ENCODE peak calls at places on chromosomes 13 and 19, in nine cellular contexts. One of them, this sample, is unnamed.

GRCh38 chr13:110291286-110291685 is 15.7 kb downstream of the COL4A1 start:
- DNase-seq in T follicular helper cell: no peak
- DNase-seq in EH: no peak
- DNase-seq in adipocyte: no peak
- DNase-seq in stimulated activated CD4-positive, alpha-beta T cell treated with anti-CD3 and anti-CD28 coated beads, Interleukin-4, amount 100 ng/mL, for 1 hour: no peak
- DNase-seq in amygdala: no peak
- DNase-seq in activated CD4-positive, CD25-positive, alpha-beta regulatory T cell: no peak
- DNase-seq in HS-5: no peak
- DNase-seq in lower lobe of right lung: no peak
- DNase-seq in this sample: no peak

GRCh38 chr19:3593156-3593555 is 7.9 kb downstream of the GIPC3 start:
- DNase-seq in T follicular helper cell: no peak
- DNase-seq in EH: no peak
- DNase-seq in adipocyte: no peak
- DNase-seq in stimulated activated CD4-positive, alpha-beta T cell treated with anti-CD3 and anti-CD28 coated beads, Interleukin-4, amount 100 ng/mL, for 1 hour: no peak
- DNase-seq in amygdala: no peak
- DNase-seq in activated CD4-positive, CD25-positive, alpha-beta regulatory T cell: no peak
- DNase-seq in HS-5: no peak
- DNase-seq in lower lobe of right lung: no peak
- DNase-seq in this sample: no peak

GRCh38 chr19:40614595-40615411 is 13.6 kb downstream of the LTBP4 start:
- DNase-seq in T follicular helper cell: peak; percentile 78
- DNase-seq in EH: peak; percentile 91
- DNase-seq in adipocyte: peak; percentile 95
- DNase-seq in stimulated activated CD4-positive, alpha-beta T cell treated with anti-CD3 and anti-CD28 coated beads, Interleukin-4, amount 100 ng/mL, for 1 hour: peak; percentile 98
- DNase-seq in amygdala: no peak
- DNase-seq in activated CD4-positive, CD25-positive, alpha-beta regulatory T cell: peak; percentile 34
- DNase-seq in HS-5: peak; percentile 97
- DNase-seq in lower lobe of right lung: peak; percentile 86
- DNase-seq in this sample: no peak

GRCh38 chr19:12825259-12826131 is 8.9 kb downstream of the RTBDN start:
- DNase-seq in T follicular helper cell: no peak
- DNase-seq in EH: peak; percentile 39
- DNase-seq in adipocyte: no peak
- DNase-seq in stimulated activated CD4-positive, alpha-beta T cell treated with anti-CD3 and anti-CD28 coated beads, Interleukin-4, amount 100 ng/mL, for 1 hour: peak; percentile 41
- DNase-seq in amygdala: no peak
- DNase-seq in activated CD4-positive, CD25-positive, alpha-beta regulatory T cell: no peak
- DNase-seq in HS-5: no peak
- DNase-seq in lower lobe of right lung: no peak
- DNase-seq in this sample: no peak

GRCh38 chr13:95368998-95369397 is 67.7 kb upstream of the ABCC4 start:
- DNase-seq in T follicular helper cell: no peak
- DNase-seq in EH: no peak
- DNase-seq in adipocyte: no peak
- DNase-seq in stimulated activated CD4-positive, alpha-beta T cell treated with anti-CD3 and anti-CD28 coated beads, Interleukin-4, amount 100 ng/mL, for 1 hour: no peak
- DNase-seq in amygdala: no peak
- DNase-seq in activated CD4-positive, CD25-positive, alpha-beta regulatory T cell: no peak
- DNase-seq in HS-5: no peak
- DNase-seq in lower lobe of right lung: no peak
- DNase-seq in this sample: no peak

GRCh38 chr19:44776402-44777096 is 1.1 kb upstream of the CBLC start:
- DNase-seq in T follicular helper cell: no peak
- DNase-seq in EH: no peak
- DNase-seq in adipocyte: no peak
- DNase-seq in stimulated activated CD4-positive, alpha-beta T cell treated with anti-CD3 and anti-CD28 coated beads, Interleukin-4, amount 100 ng/mL, for 1 hour: no peak
- DNase-seq in amygdala: no peak
- DNase-seq in activated CD4-positive, CD25-positive, alpha-beta regulatory T cell: no peak
- DNase-seq in HS-5: no peak
- DNase-seq in lower lobe of right lung: peak; percentile 76
- DNase-seq in this sample: no peak

GRCh38 chr13:44111701-44112100 is 232.0 kb downstream of the LACC1 start:
- DNase-seq in T follicular helper cell: no peak
- DNase-seq in EH: no peak
- DNase-seq in adipocyte: no peak
- DNase-seq in stimulated activated CD4-positive, alpha-beta T cell treated with anti-CD3 and anti-CD28 coated beads, Interleukin-4, amount 100 ng/mL, for 1 hour: no peak
- DNase-seq in amygdala: no peak
- DNase-seq in activated CD4-positive, CD25-positive, alpha-beta regulatory T cell: no peak
- DNase-seq in HS-5: no peak
- DNase-seq in lower lobe of right lung: no peak
- DNase-seq in this sample: no peak

GRCh38 chr13:45718063-45718462 is 15.9 kb downstream of the CBY2 start:
- DNase-seq in T follicular helper cell: no peak
- DNase-seq in EH: peak; percentile 30
- DNase-seq in adipocyte: peak; percentile 36
- DNase-seq in stimulated activated CD4-positive, alpha-beta T cell treated with anti-CD3 and anti-CD28 coated beads, Interleukin-4, amount 100 ng/mL, for 1 hour: no peak
- DNase-seq in amygdala: no peak
- DNase-seq in activated CD4-positive, CD25-positive, alpha-beta regulatory T cell: no peak
- DNase-seq in HS-5: no peak
- DNase-seq in lower lobe of right lung: no peak
- DNase-seq in this sample: peak; percentile 4

GRCh38 chr19:39412867-39413268 is 399 bp downstream of the PLEKHG2 start:
- DNase-seq in T follicular helper cell: no peak
- DNase-seq in EH: no peak
- DNase-seq in adipocyte: no peak
- DNase-seq in stimulated activated CD4-positive, alpha-beta T cell treated with anti-CD3 and anti-CD28 coated beads, Interleukin-4, amount 100 ng/mL, for 1 hour: no peak
- DNase-seq in amygdala: no peak
- DNase-seq in activated CD4-positive, CD25-positive, alpha-beta regulatory T cell: no peak
- DNase-seq in HS-5: no peak
- DNase-seq in lower lobe of right lung: no peak
- DNase-seq in this sample: no peak

GRCh38 chr13:48776396-48776795 is 122.7 kb downstream of the CYSLTR2 start:
- DNase-seq in T follicular helper cell: no peak
- DNase-seq in EH: peak; percentile 25
- DNase-seq in adipocyte: peak; percentile 44
- DNase-seq in stimulated activated CD4-positive, alpha-beta T cell treated with anti-CD3 and anti-CD28 coated beads, Interleukin-4, amount 100 ng/mL, for 1 hour: no peak
- DNase-seq in amygdala: no peak
- DNase-seq in activated CD4-positive, CD25-positive, alpha-beta regulatory T cell: no peak
- DNase-seq in HS-5: no peak
- DNase-seq in lower lobe of right lung: no peak
- DNase-seq in this sample: no peak

GRCh38 chr13:36839981-36840380 is 21.0 kb downstream of the RFXAP start:
- DNase-seq in T follicular helper cell: no peak
- DNase-seq in EH: no peak
- DNase-seq in adipocyte: no peak
- DNase-seq in stimulated activated CD4-positive, alpha-beta T cell treated with anti-CD3 and anti-CD28 coated beads, Interleukin-4, amount 100 ng/mL, for 1 hour: no peak
- DNase-seq in amygdala: no peak
- DNase-seq in activated CD4-positive, CD25-positive, alpha-beta regulatory T cell: no peak
- DNase-seq in HS-5: no peak
- DNase-seq in lower lobe of right lung: no peak
- DNase-seq in this sample: no peak

GRCh38 chr19:51359294-51359693 is 6.9 kb downstream of the ETFB start:
- DNase-seq in T follicular helper cell: no peak
- DNase-seq in EH: peak; percentile 81
- DNase-seq in adipocyte: peak; percentile 87
- DNase-seq in stimulated activated CD4-positive, alpha-beta T cell treated with anti-CD3 and anti-CD28 coated beads, Interleukin-4, amount 100 ng/mL, for 1 hour: no peak
- DNase-seq in amygdala: no peak
- DNase-seq in activated CD4-positive, CD25-positive, alpha-beta regulatory T cell: no peak
- DNase-seq in HS-5: no peak
- DNase-seq in lower lobe of right lung: no peak
- DNase-seq in this sample: no peak

GRCh38 chr13:41568990-41569387 is 111.6 kb downstream of the RGCC start:
- DNase-seq in T follicular helper cell: no peak
- DNase-seq in EH: peak; percentile 52
- DNase-seq in adipocyte: peak; percentile 78
- DNase-seq in stimulated activated CD4-positive, alpha-beta T cell treated with anti-CD3 and anti-CD28 coated beads, Interleukin-4, amount 100 ng/mL, for 1 hour: no peak
- DNase-seq in amygdala: no peak
- DNase-seq in activated CD4-positive, CD25-positive, alpha-beta regulatory T cell: no peak
- DNase-seq in HS-5: no peak
- DNase-seq in lower lobe of right lung: no peak
- DNase-seq in this sample: no peak

GRCh38 chr19:10320602-10321416 is 5.0 kb upstream of the FDX2 start:
- DNase-seq in T follicular helper cell: no peak
- DNase-seq in EH: no peak
- DNase-seq in adipocyte: no peak
- DNase-seq in stimulated activated CD4-positive, alpha-beta T cell treated with anti-CD3 and anti-CD28 coated beads, Interleukin-4, amount 100 ng/mL, for 1 hour: no peak
- DNase-seq in amygdala: no peak
- DNase-seq in activated CD4-positive, CD25-positive, alpha-beta regulatory T cell: no peak
- DNase-seq in HS-5: no peak
- DNase-seq in lower lobe of right lung: no peak
- DNase-seq in this sample: no peak

GRCh38 chr13:40101708-40102359 is 446.4 kb downstream of the COG6 start:
- DNase-seq in T follicular helper cell: no peak
- DNase-seq in EH: no peak
- DNase-seq in adipocyte: no peak
- DNase-seq in stimulated activated CD4-positive, alpha-beta T cell treated with anti-CD3 and anti-CD28 coated beads, Interleukin-4, amount 100 ng/mL, for 1 hour: peak; percentile 25
- DNase-seq in amygdala: no peak
- DNase-seq in activated CD4-positive, CD25-positive, alpha-beta regulatory T cell: no peak
- DNase-seq in HS-5: no peak
- DNase-seq in lower lobe of right lung: no peak
- DNase-seq in this sample: no peak

GRCh38 chr13:92436927-92437326 is 789.7 kb upstream of the GPC6 start:
- DNase-seq in T follicular helper cell: no peak
- DNase-seq in EH: no peak
- DNase-seq in adipocyte: no peak
- DNase-seq in stimulated activated CD4-positive, alpha-beta T cell treated with anti-CD3 and anti-CD28 coated beads, Interleukin-4, amount 100 ng/mL, for 1 hour: no peak
- DNase-seq in amygdala: no peak
- DNase-seq in activated CD4-positive, CD25-positive, alpha-beta regulatory T cell: no peak
- DNase-seq in HS-5: no peak
- DNase-seq in lower lobe of right lung: no peak
- DNase-seq in this sample: no peak

GRCh38 chr13:110347535-110348308 is 40.6 kb downstream of the COL4A2 start:
- DNase-seq in T follicular helper cell: no peak
- DNase-seq in EH: peak; percentile 98
- DNase-seq in adipocyte: peak; percentile 92
- DNase-seq in stimulated activated CD4-positive, alpha-beta T cell treated with anti-CD3 and anti-CD28 coated beads, Interleukin-4, amount 100 ng/mL, for 1 hour: no peak
- DNase-seq in amygdala: no peak
- DNase-seq in activated CD4-positive, CD25-positive, alpha-beta regulatory T cell: no peak
- DNase-seq in HS-5: peak; percentile 53
- DNase-seq in lower lobe of right lung: no peak
- DNase-seq in this sample: no peak

GRCh38 chr19:42255766-42256750 is 1.1 kb upstream of the ERF start:
- DNase-seq in T follicular helper cell: no peak
- DNase-seq in EH: peak; percentile 77
- DNase-seq in adipocyte: peak; percentile 75
- DNase-seq in stimulated activated CD4-positive, alpha-beta T cell treated with anti-CD3 and anti-CD28 coated beads, Interleukin-4, amount 100 ng/mL, for 1 hour: no peak
- DNase-seq in amygdala: no peak
- DNase-seq in activated CD4-positive, CD25-positive, alpha-beta regulatory T cell: no peak
- DNase-seq in HS-5: no peak
- DNase-seq in lower lobe of right lung: no peak
- DNase-seq in this sample: peak; percentile 35

GRCh38 chr19:1161716-1162115 is 12.4 kb downstream of the SBNO2 start:
- DNase-seq in T follicular helper cell: no peak
- DNase-seq in EH: no peak
- DNase-seq in adipocyte: no peak
- DNase-seq in stimulated activated CD4-positive, alpha-beta T cell treated with anti-CD3 and anti-CD28 coated beads, Interleukin-4, amount 100 ng/mL, for 1 hour: no peak
- DNase-seq in amygdala: no peak
- DNase-seq in activated CD4-positive, CD25-positive, alpha-beta regulatory T cell: no peak
- DNase-seq in HS-5: no peak
- DNase-seq in lower lobe of right lung: peak; percentile 88
- DNase-seq in this sample: no peak

GRCh38 chr19:37991841-37992248 is 84.8 kb downstream of the SIPA1L3 start:
- DNase-seq in T follicular helper cell: no peak
- DNase-seq in EH: peak; percentile 60
- DNase-seq in adipocyte: no peak
- DNase-seq in stimulated activated CD4-positive, alpha-beta T cell treated with anti-CD3 and anti-CD28 coated beads, Interleukin-4, amount 100 ng/mL, for 1 hour: no peak
- DNase-seq in amygdala: no peak
- DNase-seq in activated CD4-positive, CD25-positive, alpha-beta regulatory T cell: no peak
- DNase-seq in HS-5: no peak
- DNase-seq in lower lobe of right lung: peak; percentile 61
- DNase-seq in this sample: no peak

GRCh38 chr19:34662919-34663318 is 14.0 kb downstream of the SCGB2B2 start:
- DNase-seq in T follicular helper cell: peak; percentile 27
- DNase-seq in EH: peak; percentile 19
- DNase-seq in adipocyte: peak; percentile 45
- DNase-seq in stimulated activated CD4-positive, alpha-beta T cell treated with anti-CD3 and anti-CD28 coated beads, Interleukin-4, amount 100 ng/mL, for 1 hour: peak; percentile 23
- DNase-seq in amygdala: no peak
- DNase-seq in activated CD4-positive, CD25-positive, alpha-beta regulatory T cell: peak; percentile 16
- DNase-seq in HS-5: no peak
- DNase-seq in lower lobe of right lung: no peak
- DNase-seq in this sample: peak; percentile 63

GRCh38 chr19:3224346-3225325 is at the start of gene CELF5:
- DNase-seq in T follicular helper cell: peak; percentile 46
- DNase-seq in EH: peak; percentile 43
- DNase-seq in adipocyte: peak; percentile 82
- DNase-seq in stimulated activated CD4-positive, alpha-beta T cell treated with anti-CD3 and anti-CD28 coated beads, Interleukin-4, amount 100 ng/mL, for 1 hour: peak; percentile 68
- DNase-seq in amygdala: peak; percentile 33
- DNase-seq in activated CD4-positive, CD25-positive, alpha-beta regulatory T cell: peak; percentile 36
- DNase-seq in HS-5: no peak
- DNase-seq in lower lobe of right lung: no peak
- DNase-seq in this sample: no peak

This sample was measured in SHP77.